ENCODE peak calls at places on chromosomes 4 and X, in six cellular contexts. Z is Karpas-422; U is sciatic nerve; H is stimulated activated CD4-positive, alpha-beta T cell treated with anti-CD3 and anti-CD28 coated beads, Interleukin-1b, Interleukin-23, amount 100 ng/mL, for 24 hours; O is stromal cell of bone marrow; Q is CD8-positive, alpha-beta T cell. M is an unnamed sample.

GRCh38 chr4:138959421-138959820 is 56.2 kb upstream of the NOCT start:
- DNase-seq in H (no peak), Q (no peak), U (no peak), Z (no peak), O (no peak), M (no peak)

GRCh38 chrX:23246001-23246400 is 88.6 kb upstream of the PTCHD1 start:
- DNase-seq in H (no peak), Z (no peak), U (no peak), O (peak), Q (no peak), M (no peak)

GRCh38 chr4:183333983-183334382 is 11.8 kb upstream of the CLDN24 start:
- DNase-seq in U (no peak), Q (no peak), Z (no peak), O (no peak), H (no peak), M (no peak)

GRCh38 chrX:111262086-111262485 is 8.2 kb downstream of the CAPN6 start:
- DNase-seq in Z (no peak), O (no peak), H (no peak), Q (no peak), U (no peak), M (no peak)

GRCh38 chrX:17878028-17878670 is 17.1 kb upstream of the RAI2 start:
- DNase-seq in Q (no peak), U (no peak), O (no peak), Z (no peak), H (no peak), M (no peak)

GRCh38 chrX:150569155-150569477 is 695 bp downstream of the MTM1 start:
- DNase-seq in Z (peak), H (no peak), O (no peak), Q (peak), U (no peak), M (no peak)

GRCh38 chr4:145960012-145960411 is 21.4 kb upstream of the ZNF827 start:
- DNase-seq in U (no peak), Q (no peak), H (no peak), Z (no peak), O (no peak), M (no peak)

GRCh38 chrX:87160435-87161010 is 357.1 kb upstream of the KLHL4 start:
- DNase-seq in H (no peak), Q (no peak), O (no peak), Z (no peak), U (no peak), M (no peak)

GRCh38 chr4:15106417-15106816 is 104.1 kb downstream of the CPEB2 start:
- DNase-seq in O (no peak), Q (no peak), H (no peak), U (no peak), Z (no peak), M (no peak)

GRCh38 chr4:81030617-81031388 is at the start of gene BMP3:
- DNase-seq in H (no peak), Q (no peak), Z (no peak), U (peak), O (no peak), M (no peak)

GRCh38 chrX:154509455-154509854 is 6.6 kb downstream of the FAM3A start:
- DNase-seq in U (no peak), Q (no peak), Z (no peak), O (no peak), H (no peak), M (no peak)

GRCh38 chr4:127214936-127215335 is 417.8 kb upstream of the INTU start:
- DNase-seq in H (no peak), Q (no peak), U (no peak), O (no peak), Z (no peak), M (no peak)

GRCh38 chr4:66073961-66074360 is 403.7 kb upstream of the EPHA5 start:
- DNase-seq in Z (no peak), O (no peak), Q (no peak), H (no peak), U (no peak), M (no peak)

GRCh38 chr4:93334003-93334402 is 494.6 kb upstream of the ATOH1 start:
- DNase-seq in U (no peak), Q (no peak), Z (no peak), H (no peak), O (no peak), M (no peak)

GRCh38 chrX:43644124-43644701 is 11.9 kb upstream of the MAOA start:
- DNase-seq in Q (no peak), O (peak), U (no peak), H (no peak), Z (no peak), M (no peak)

GRCh38 chr4:37891221-37892159 is 606 bp downstream of the TBC1D1 start:
- DNase-seq in O (no peak), Z (peak), Q (peak), U (no peak), H (no peak), M (peak)

GRCh38 chr4:75904086-75904485 is 1.8 kb upstream of the PPEF2 start:
- DNase-seq in O (no peak), U (no peak), Q (no peak), H (no peak), Z (no peak), M (no peak)

GRCh38 chr4:15004701-15005301 is 2.5 kb downstream of the CPEB2 start:
- DNase-seq in Q (peak), Z (peak), O (no peak), H (no peak), U (peak), M (peak)

GRCh38 chr4:10589808-10590207 is 94.8 kb downstream of the CLNK start:
- DNase-seq in Q (no peak), Z (no peak), O (no peak), U (no peak), H (no peak), M (no peak)

GRCh38 chr4:35556387-35556786 is 687.9 kb downstream of the ARAP2 start:
- DNase-seq in H (no peak), U (no peak), Z (no peak), O (no peak), Q (no peak), M (no peak)

GRCh38 chr4:168309781-168310180 is 8.8 kb downstream of the DDX60 start:
- DNase-seq in Q (no peak), U (no peak), H (no peak), O (no peak), Z (no peak), M (no peak)

GRCh38 chrX:15653961-15654360 is 10.6 kb downstream of the CLTRN start:
- DNase-seq in Q (no peak), U (no peak), O (no peak), Z (no peak), H (no peak), M (no peak)

GRCh38 chrX:96372313-96373046 is 312.2 kb upstream of the DIAPH2 start:
- DNase-seq in H (no peak), U (no peak), O (peak), Z (peak), Q (no peak), M (peak)

GRCh38 chr4:105281016-105281415 is 134.3 kb downstream of the TET2 start:
- DNase-seq in U (no peak), O (no peak), Q (no peak), H (no peak), Z (no peak), M (no peak)

GRCh38 chr4:41146716-41147506 is 67.4 kb downstream of the APBB2 start:
- DNase-seq in O (no peak), Z (no peak), U (peak), Q (no peak), H (no peak), M (peak)

GRCh38 chrX:40340116-40340515 is 240.7 kb upstream of the ATP6AP2 start:
- DNase-seq in Q (no peak), H (no peak), Z (no peak), U (no peak), O (no peak), M (no peak)

GRCh38 chrX:69568828-69569227 is 47.1 kb upstream of the EDA start:
- DNase-seq in O (no peak), U (no peak), H (no peak), Z (no peak), Q (no peak), M (no peak)

GRCh38 chr4:152079543-152080293 is 318.9 kb upstream of the GATB start:
- DNase-seq in O (no peak), Z (no peak), H (no peak), U (no peak), Q (peak), M (no peak)

GRCh38 chr4:40837094-40837870 is 87.5 kb downstream of the NSUN7 start:
- DNase-seq in Q (no peak), O (no peak), Z (no peak), H (no peak), U (no peak), M (peak)